ENCODE peak calls at places on chromosomes 12 and 14, in seven cellular contexts. T is GM12878, S is WTC11, Z is K562, D is H1, C is HCT116, P is HepG2. U is an unnamed sample.

GRCh38 chr14:21109377-21110260 is 8.8 kb downstream of the TMEM253 start:
- DNase-seq in S (no peak), D (no peak), T (peak), Z (no peak), P (peak), C (no peak), U (no peak)

GRCh38 chr12:113392988-113393579 is 10.6 kb downstream of the SDS start:
- DNase-seq in P (peak), Z (peak), S (peak), D (peak), C (peak), T (peak), U (peak)

GRCh38 chr14:49986344-49987014 is 93.6 kb downstream of the ARF6 start:
- DNase-seq in D (no peak), P (peak), C (no peak), S (no peak), Z (no peak), T (no peak), U (no peak)

GRCh38 chr12:51441583-51441982 is 17.0 kb downstream of the SLC4A8 start:
- DNase-seq in P (no peak), Z (no peak), S (no peak), T (no peak), C (no peak), D (no peak), U (no peak)

GRCh38 chr12:25366159-25366558 is 115.4 kb upstream of the KRAS start:
- DNase-seq in D (no peak), S (no peak), C (no peak), Z (no peak), T (no peak), P (no peak), U (no peak)

GRCh38 chr12:1670244-1670814 is 20.5 kb upstream of the ADIPOR2 start:
- DNase-seq in Z (no peak), T (no peak), C (no peak), P (no peak), S (no peak), D (no peak), U (no peak)

GRCh38 chr14:69321601-69322330 is 61.8 kb downstream of the GALNT16 start:
- DNase-seq in S (peak), D (no peak), P (no peak), Z (no peak), C (no peak), T (no peak), U (no peak)

GRCh38 chr14:95185452-95186392 is 28.4 kb upstream of the DICER1 start:
- DNase-seq in Z (peak), T (no peak), P (no peak), S (no peak), D (no peak), C (no peak), U (no peak)

GRCh38 chr12:7857916-7858315 is 14.8 kb downstream of the SLC2A14 start:
- DNase-seq in T (no peak), Z (no peak), P (no peak), D (no peak), S (no peak), C (no peak), U (no peak)

GRCh38 chr12:122834921-122835692 is at the start of gene HIP1R:
- DNase-seq in S (peak), Z (peak), T (no peak), D (no peak), C (peak), P (no peak), U (peak)

GRCh38 chr14:56122306-56122705 is 4.1 kb downstream of the PELI2 start:
- DNase-seq in Z (no peak), S (no peak), P (no peak), D (no peak), C (no peak), T (no peak), U (no peak)

GRCh38 chr12:98639526-98639925 is 5.1 kb downstream of the IKBIP start:
- DNase-seq in P (no peak), T (no peak), S (no peak), Z (no peak), D (no peak), C (no peak), U (no peak)

GRCh38 chr14:103129301-103130016 is 6.2 kb downstream of the TNFAIP2 start:
- DNase-seq in D (no peak), T (no peak), P (no peak), S (no peak), Z (no peak), C (no peak), U (no peak)

GRCh38 chr12:67426067-67426466 is 156.9 kb downstream of the CAND1 start:
- DNase-seq in T (no peak), Z (no peak), D (no peak), C (no peak), S (no peak), P (no peak), U (peak)

GRCh38 chr12:117452071-117452470 is 90.6 kb upstream of the NOS1 start:
- DNase-seq in T (no peak), Z (no peak), S (no peak), D (no peak), P (no peak), C (no peak), U (no peak)

GRCh38 chr12:54749191-54749818 is 101.1 kb upstream of the DCD start:
- DNase-seq in C (peak), Z (peak), D (no peak), S (no peak), P (peak), T (peak), U (peak)

GRCh38 chr12:12704593-12705230 is 8.7 kb upstream of the GPR19 start:
- DNase-seq in P (peak), C (peak), D (no peak), S (peak), T (no peak), Z (peak), U (peak)

GRCh38 chr12:2339022-2339431 is 286.2 kb downstream of the CACNA1C start:
- DNase-seq in T (no peak), P (no peak), D (no peak), Z (no peak), C (no peak), S (no peak), U (no peak)

GRCh38 chr12:112906712-112907414 is at the start of gene OAS1:
- DNase-seq in C (no peak), Z (no peak), D (no peak), P (peak), S (no peak), T (peak), U (no peak)

GRCh38 chr12:45605624-45606023 is 123.9 kb upstream of the ARID2 start:
- DNase-seq in P (no peak), S (no peak), T (no peak), C (no peak), D (no peak), Z (no peak), U (no peak)

GRCh38 chr12:114045333-114045732 is 79.2 kb upstream of the RBM19 start:
- DNase-seq in D (no peak), S (no peak), T (no peak), P (no peak), C (no peak), Z (no peak), U (no peak)

GRCh38 chr12:64700532-64700931 is 58.7 kb downstream of the GNS start:
- DNase-seq in C (no peak), T (no peak), S (no peak), D (no peak), Z (no peak), P (no peak), U (no peak)

GRCh38 chr12:46303039-46303666 is 34.3 kb upstream of the SLC38A1 start:
- DNase-seq in T (peak), D (no peak), S (peak), C (peak), Z (peak), P (peak), U (peak)

GRCh38 chr12:98821232-98821631 is 176.1 kb downstream of the APAF1 start:
- DNase-seq in C (no peak), S (peak), T (no peak), P (no peak), D (no peak), Z (no peak), U (no peak)

GRCh38 chr12:46579474-46579873 is 206.9 kb upstream of the SLC38A2 start:
- DNase-seq in C (no peak), S (no peak), T (no peak), P (peak), Z (no peak), D (no peak), U (no peak)

GRCh38 chr12:12505544-12506501 is 56.8 kb downstream of the DUSP16 start:
- DNase-seq in P (peak), D (no peak), Z (peak), T (peak), C (no peak), S (no peak), U (no peak)

GRCh38 chr12:65649126-65649525 is 175.2 kb upstream of the HMGA2 start:
- DNase-seq in D (no peak), Z (no peak), T (no peak), P (no peak), C (peak), S (no peak), U (no peak)

GRCh38 chr12:132352896-132353800 is 23.8 kb upstream of the GALNT9 start:
- DNase-seq in C (no peak), D (no peak), S (no peak), P (no peak), Z (no peak), T (no peak), U (no peak)

GRCh38 chr12:55682087-55682796 is 25.5 kb downstream of the ITGA7 start:
- DNase-seq in T (no peak), P (peak), Z (no peak), C (no peak), S (no peak), D (no peak), U (no peak)

GRCh38 chr12:14356147-14356546 is 9.3 kb upstream of the ATF7IP start:
- DNase-seq in S (no peak), D (no peak), Z (no peak), T (no peak), P (no peak), C (no peak), U (no peak)

GRCh38 chr14:58078068-58078467 is 73.9 kb downstream of the ARMH4 start:
- DNase-seq in P (no peak), S (no peak), T (no peak), C (no peak), D (no peak), Z (no peak), U (no peak)

GRCh38 chr12:56884421-56884820 is 49.8 kb downstream of the SDR9C7 start:
- DNase-seq in Z (no peak), S (no peak), P (no peak), T (no peak), C (no peak), D (no peak), U (no peak)

GRCh38 chr12:104520242-104520900 is 63.6 kb downstream of the CHST11 start:
- DNase-seq in D (no peak), P (no peak), S (no peak), Z (no peak), T (peak), C (no peak), U (no peak)

GRCh38 chr12:12336049-12336411 is 14.0 kb downstream of the MANSC1 start:
- DNase-seq in P (peak), D (no peak), Z (no peak), T (peak), S (no peak), C (no peak), U (no peak)

GRCh38 chr12:132158677-132159554 is 14.7 kb downstream of the NOC4L start:
- DNase-seq in S (no peak), T (no peak), C (no peak), D (no peak), Z (no peak), P (no peak), U (no peak)

GRCh38 chr14:99579077-99579836 is 24.8 kb downstream of the CCDC85C start:
- DNase-seq in P (no peak), S (no peak), C (no peak), D (no peak), Z (no peak), T (no peak), U (no peak)

DNA sequence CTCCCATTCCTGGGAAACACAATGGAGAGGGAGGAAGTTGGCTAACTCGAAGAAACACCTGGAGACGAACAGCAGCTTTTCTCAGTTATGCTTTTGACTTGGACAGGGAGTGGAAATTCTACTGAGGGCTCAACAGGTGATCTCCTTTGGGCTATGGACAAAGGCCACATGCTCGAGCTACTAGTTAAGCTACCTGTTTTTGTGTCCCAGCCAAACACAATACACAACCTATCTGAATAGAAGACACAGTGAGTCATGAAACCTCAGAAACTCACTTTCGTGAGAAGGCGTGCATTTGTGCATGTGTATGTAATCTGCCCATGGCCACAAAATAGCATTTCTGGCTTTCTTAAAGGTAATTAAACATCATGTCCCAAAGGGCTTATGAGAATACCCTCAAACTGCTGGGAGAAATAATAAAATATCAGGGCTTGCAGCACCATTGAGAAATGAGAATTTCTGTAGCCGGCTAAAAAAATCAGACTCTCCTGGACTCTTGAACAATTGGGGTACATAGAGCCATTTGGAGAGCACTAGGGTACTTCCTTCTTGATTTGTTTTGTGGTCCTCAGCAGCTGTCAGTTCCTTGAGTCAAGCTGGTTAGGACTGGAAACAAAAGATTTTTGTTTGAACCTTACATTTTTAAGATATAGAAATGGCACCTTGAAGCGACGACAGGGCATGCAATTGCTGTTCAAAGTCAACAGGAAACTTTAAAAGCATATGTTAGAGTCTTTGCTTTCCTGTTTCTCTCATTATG is 85.5 kb upstream of the PTHLH start:
- DNase-seq in Z (no peak), C (no peak), S (no peak), D (no peak), P (no peak), T (peak), U (no peak)
- TF ChIP-seq SP1 in Z (no peak), C (no peak), S (no peak), D (no peak), P (no peak), T (no peak), U (no peak)

DNA sequence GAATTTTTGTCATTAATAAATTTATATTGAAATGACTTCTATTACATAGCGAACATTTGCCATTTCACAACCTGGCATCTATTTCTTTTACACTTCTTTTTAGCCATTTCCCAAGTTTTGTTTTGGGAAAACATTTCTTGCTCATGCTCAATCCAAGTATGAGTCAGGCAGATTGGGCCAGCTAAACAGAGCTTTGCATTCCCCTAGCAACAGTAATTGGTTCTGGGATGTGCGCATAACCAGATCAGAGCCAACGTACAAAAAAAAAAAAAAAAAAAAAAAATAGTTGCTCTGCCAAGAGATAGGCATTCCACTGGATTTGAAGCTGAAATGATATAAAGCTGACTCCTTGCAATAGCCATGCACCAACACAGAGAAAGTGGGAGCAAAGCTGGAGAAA is 37.6 kb downstream of the PLCZ1 start:
- DNase-seq in T (no peak), Z (no peak), C (no peak), S (no peak), D (no peak), P (no peak), U (no peak)
- TF ChIP-seq SP1 in T (no peak), Z (no peak), C (no peak), S (no peak), D (no peak), P (no peak), U (no peak)

GRCh38 chr12:5447329-5447728 is 15.4 kb downstream of the NTF3 start:
- DNase-seq in D (no peak), Z (no peak), T (no peak), S (no peak), C (no peak), P (no peak), U (no peak)

GRCh38 chr12:5452569-5452968 is 20.7 kb downstream of the NTF3 start:
- DNase-seq in D (no peak), T (no peak), S (no peak), P (no peak), C (no peak), Z (no peak), U (no peak)

GRCh38 chr12:5453471-5453870 is 21.6 kb downstream of the NTF3 start:
- DNase-seq in S (no peak), D (no peak), T (no peak), Z (no peak), P (no peak), C (no peak), U (no peak)

GRCh38 chr12:5456025-5456424 is 24.1 kb downstream of the NTF3 start:
- DNase-seq in C (no peak), Z (no peak), S (no peak), P (no peak), T (no peak), D (no peak), U (no peak)

GRCh38 chr12:5451251-5451650 is 19.3 kb downstream of the NTF3 start:
- DNase-seq in C (no peak), Z (no peak), S (no peak), P (no peak), T (no peak), D (no peak), U (no peak)
- TF ChIP-seq SP1 in C (no peak), Z (no peak), S (no peak), P (no peak), T (no peak), D (no peak), U (no peak)

GRCh38 chr12:124687695-124688301 is 120.4 kb upstream of the NCOR2 start:
- DNase-seq in S (no peak), C (no peak), D (no peak), Z (no peak), P (no peak), T (no peak), U (no peak)
- TF ChIP-seq SP1 in S (no peak), C (no peak), D (no peak), Z (no peak), P (no peak), T (no peak), U (no peak)

GRCh38 chr12:121251838-121252237 is 41.9 kb downstream of the P2RX4 start:
- DNase-seq in C (no peak), D (no peak), P (no peak), Z (no peak), S (no peak), T (no peak), U (no peak)

GRCh38 chr12:121252712-121253345 is 42.9 kb downstream of the P2RX4 start:
- DNase-seq in Z (peak), S (no peak), D (no peak), C (no peak), P (no peak), T (no peak), U (no peak)

GRCh38 chr12:121259074-121259473 is 37.4 kb downstream of the CAMKK2 start:
- DNase-seq in S (no peak), P (no peak), C (no peak), T (no peak), D (no peak), Z (no peak), U (no peak)

GRCh38 chr12:121253638-121254335 is 42.7 kb downstream of the CAMKK2 start:
- DNase-seq in S (no peak), D (no peak), C (no peak), Z (no peak), T (no peak), P (no peak), U (no peak)

DNA sequence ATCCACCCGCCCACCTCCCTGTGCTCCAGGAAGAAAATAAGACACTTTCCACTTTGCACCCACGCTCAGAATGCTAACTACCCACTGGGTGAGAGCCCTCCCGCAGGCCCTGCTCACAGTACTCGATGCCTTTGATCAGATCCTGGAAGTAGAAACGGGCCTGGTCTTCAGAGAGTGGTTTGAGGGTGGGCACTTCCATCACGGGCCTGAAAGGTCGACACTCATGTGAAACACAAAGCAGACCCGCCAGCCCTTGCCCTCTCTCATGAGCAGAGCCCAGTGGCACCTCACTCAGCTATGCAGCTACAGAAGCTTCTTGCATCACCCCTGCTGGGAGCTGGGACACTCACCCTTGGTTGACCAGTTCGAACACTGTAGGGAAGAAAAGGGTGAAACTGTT is 41.1 kb downstream of the CAMKK2 start:
- DNase-seq in T (no peak), S (no peak), C (no peak), P (no peak), D (no peak), Z (no peak), U (no peak)
- TF ChIP-seq SP1 in T (no peak), S (no peak), C (no peak), P (no peak), D (no peak), Z (no peak), U (no peak)

GRCh38 chr14:98507269-98507668 is 764.7 kb downstream of the BCL11B start:
- DNase-seq in S (no peak), D (no peak), Z (no peak), T (no peak), P (no peak), C (no peak), U (no peak)
- TF ChIP-seq SP1 in S (no peak), D (no peak), Z (no peak), T (no peak), P (no peak), C (no peak), U (no peak)

GRCh38 chr12:92144045-92144630 is 1.5 kb downstream of the BTG1 start:
- DNase-seq in P (peak), D (peak), S (peak), T (no peak), Z (peak), C (peak), U (peak)
- TF ChIP-seq SP1 in P (no peak), D (no peak), S (no peak), T (no peak), Z (no peak), C (peak), U (no peak)

U was measured in HEK293T.